ENCODE peak calls at places on chromosomes 13 and 19, in four cellular contexts. One of them, this sample, is unnamed.

GRCh38 chr13:73849292-73849691 is 284.9 kb downstream of the KLF12 start:
- DNase-seq in H1: peak; percentile 21
- DNase-seq in A549: peak; percentile 1
- DNase-seq in K562: no peak
- DNase-seq in this sample: peak; percentile 17

GRCh38 chr13:48853381-48854102 is 122.2 kb upstream of the FNDC3A start:
- DNase-seq in H1: no peak
- DNase-seq in K562: no peak
- DNase-seq in A549: no peak
- DNase-seq in this sample: no peak

GRCh38 chr13:98576215-98576945 is 527 bp downstream of the STK24 start:
- DNase-seq in H1: no peak
- DNase-seq in K562: peak; percentile 33
- DNase-seq in A549: no peak
- DNase-seq in this sample: no peak

GRCh38 chr19:43148233-43148632 is 38.1 kb downstream of the PSG5 start:
- DNase-seq in K562: no peak
- DNase-seq in A549: no peak
- DNase-seq in H1: no peak
- DNase-seq in this sample: no peak

GRCh38 chr13:83890358-83890757 is 8.1 kb upstream of the SLITRK1 start:
- DNase-seq in H1: no peak
- DNase-seq in A549: no peak
- DNase-seq in K562: no peak
- DNase-seq in this sample: no peak

GRCh38 chr19:13981988-13982501 is 24.1 kb downstream of the RFX1 start:
- DNase-seq in A549: no peak
- DNase-seq in K562: no peak
- DNase-seq in H1: no peak
- DNase-seq in this sample: no peak

GRCh38 chr19:9848060-9848459 is 12.9 kb downstream of the PIN1 start:
- DNase-seq in A549: no peak
- DNase-seq in H1: no peak
- DNase-seq in K562: no peak
- DNase-seq in this sample: no peak

GRCh38 chr19:41706741-41707501 is 1.5 kb upstream of the CEACAM5 start:
- DNase-seq in A549: peak; percentile 99
- DNase-seq in K562: peak; percentile 93
- DNase-seq in H1: peak; percentile 65
- DNase-seq in this sample: peak; percentile 64

GRCh38 chr13:45696610-45697226 is 5.4 kb upstream of the CBY2 start:
- DNase-seq in A549: no peak
- DNase-seq in K562: no peak
- DNase-seq in H1: no peak
- DNase-seq in this sample: no peak

GRCh38 chr19:41175825-41176734 is 16.9 kb upstream of the CYP2S1 start:
- DNase-seq in A549: peak; percentile 100
- DNase-seq in K562: no peak
- DNase-seq in H1: peak; percentile 75
- DNase-seq in this sample: peak; percentile 96

GRCh38 chr13:111131048-111131447 is 15.9 kb downstream of the ARHGEF7 start:
- DNase-seq in H1: no peak
- DNase-seq in K562: no peak
- DNase-seq in A549: no peak
- DNase-seq in this sample: no peak

GRCh38 chr13:24083722-24084421 is 76.6 kb upstream of the SPATA13 start:
- DNase-seq in A549: no peak
- DNase-seq in K562: no peak
- DNase-seq in H1: no peak
- DNase-seq in this sample: no peak

GRCh38 chr19:58279042-58279924 is 528 bp downstream of the ZNF8 start:
- DNase-seq in K562: peak; percentile 80
- DNase-seq in A549: peak; percentile 76
- DNase-seq in H1: peak; percentile 25
- DNase-seq in this sample: peak; percentile 62

GRCh38 chr13:49419292-49419691 is 24.6 kb downstream of the CAB39L start:
- DNase-seq in H1: no peak
- DNase-seq in A549: no peak
- DNase-seq in K562: no peak
- DNase-seq in this sample: peak; percentile 13

GRCh38 chr13:27622881-27623280 is 1.2 kb downstream of the POLR1D start:
- DNase-seq in A549: no peak
- DNase-seq in K562: no peak
- DNase-seq in H1: no peak
- DNase-seq in this sample: no peak

GRCh38 chr19:1262687-1263123 is 6.4 kb upstream of the CIRBP start:
- DNase-seq in K562: no peak
- DNase-seq in H1: no peak
- DNase-seq in A549: no peak
- DNase-seq in this sample: no peak

GRCh38 chr13:67238277-67238859 is 8.2 kb upstream of the PCDH9 start:
- DNase-seq in A549: no peak
- DNase-seq in K562: peak; percentile 11
- DNase-seq in H1: no peak
- DNase-seq in this sample: peak; percentile 16

GRCh38 chr13:94315188-94315587 is 164.3 kb downstream of the DCT start:
- DNase-seq in K562: no peak
- DNase-seq in H1: no peak
- DNase-seq in A549: no peak
- DNase-seq in this sample: no peak

GRCh38 chr13:74187564-74187963 is 53.4 kb upstream of the KLF12 start:
- DNase-seq in K562: no peak
- DNase-seq in A549: peak; percentile 25
- DNase-seq in H1: no peak
- DNase-seq in this sample: peak; percentile 57

GRCh38 chr13:34076943-34077703 is 259.2 kb downstream of the RFC3 start:
- DNase-seq in H1: no peak
- DNase-seq in K562: no peak
- DNase-seq in A549: peak; percentile 3
- DNase-seq in this sample: peak; percentile 16

GRCh38 chr13:83325454-83325853 is 556.8 kb downstream of the SLITRK1 start:
- DNase-seq in K562: no peak
- DNase-seq in H1: no peak
- DNase-seq in A549: no peak
- DNase-seq in this sample: no peak

GRCh38 chr13:67049744-67050143 is 180.4 kb downstream of the PCDH9 start:
- DNase-seq in A549: no peak
- DNase-seq in K562: no peak
- DNase-seq in H1: no peak
- DNase-seq in this sample: no peak

GRCh38 chr19:10516671-10517286 is 468 bp downstream of the S1PR5 start:
- DNase-seq in A549: no peak
- DNase-seq in H1: no peak
- DNase-seq in K562: no peak
- DNase-seq in this sample: no peak

GRCh38 chr13:95784891-95785290 is 108.0 kb downstream of the DNAJC3 start:
- DNase-seq in H1: no peak
- DNase-seq in K562: no peak
- DNase-seq in A549: no peak
- DNase-seq in this sample: no peak

GRCh38 chr19:8209965-8210659 is 942 bp downstream of the CERS4 start:
- DNase-seq in A549: no peak
- DNase-seq in K562: no peak
- DNase-seq in H1: no peak
- DNase-seq in this sample: no peak

GRCh38 chr13:48679941-48680630 is 26.4 kb downstream of the CYSLTR2 start:
- DNase-seq in H1: no peak
- DNase-seq in K562: no peak
- DNase-seq in A549: no peak
- DNase-seq in this sample: no peak

GRCh38 chr13:93744886-93745285 is 518.3 kb downstream of the GPC6 start:
- DNase-seq in A549: no peak
- DNase-seq in H1: no peak
- DNase-seq in K562: no peak
- DNase-seq in this sample: no peak

GRCh38 chr13:26460652-26461051 is 96.8 kb upstream of the WASF3 start:
- DNase-seq in A549: no peak
- DNase-seq in K562: no peak
- DNase-seq in H1: no peak
- DNase-seq in this sample: no peak

GRCh38 chr13:84500016-84500415 is 617.7 kb upstream of the SLITRK1 start:
- DNase-seq in A549: no peak
- DNase-seq in H1: no peak
- DNase-seq in K562: no peak
- DNase-seq in this sample: no peak

GRCh38 chr13:97491452-97491851 is 57.5 kb downstream of the RAP2A start:
- DNase-seq in A549: no peak
- DNase-seq in K562: no peak
- DNase-seq in H1: no peak
- DNase-seq in this sample: peak; percentile 80

GRCh38 chr13:26971990-26972888 is 199.4 kb downstream of the USP12 start:
- DNase-seq in K562: peak; percentile 24
- DNase-seq in H1: peak; percentile 15
- DNase-seq in A549: no peak
- DNase-seq in this sample: peak; percentile 74

GRCh38 chr13:35923347-35923746 is 207.8 kb downstream of the DCLK1 start:
- DNase-seq in K562: no peak
- DNase-seq in A549: peak; percentile 47
- DNase-seq in H1: no peak
- DNase-seq in this sample: no peak

GRCh38 chr19:16367269-16367683 is 42.6 kb downstream of the KLF2 start:
- DNase-seq in A549: no peak
- DNase-seq in H1: no peak
- DNase-seq in K562: no peak
- DNase-seq in this sample: no peak

GRCh38 chr19:37977992-37978391 is 71.0 kb downstream of the SIPA1L3 start:
- DNase-seq in H1: no peak
- DNase-seq in K562: no peak
- DNase-seq in A549: no peak
- DNase-seq in this sample: no peak

GRCh38 chr19:54424201-54424600 is 8.9 kb downstream of the TTYH1 start:
- DNase-seq in A549: no peak
- DNase-seq in K562: peak; percentile 4
- DNase-seq in H1: no peak
- DNase-seq in this sample: no peak
- TF ChIP-seq KDM1A in A549: no peak
- TF ChIP-seq KDM1A in K562: no peak
- TF ChIP-seq KDM1A in H1: no peak
- TF ChIP-seq KDM1A in this sample: no peak

DNA sequence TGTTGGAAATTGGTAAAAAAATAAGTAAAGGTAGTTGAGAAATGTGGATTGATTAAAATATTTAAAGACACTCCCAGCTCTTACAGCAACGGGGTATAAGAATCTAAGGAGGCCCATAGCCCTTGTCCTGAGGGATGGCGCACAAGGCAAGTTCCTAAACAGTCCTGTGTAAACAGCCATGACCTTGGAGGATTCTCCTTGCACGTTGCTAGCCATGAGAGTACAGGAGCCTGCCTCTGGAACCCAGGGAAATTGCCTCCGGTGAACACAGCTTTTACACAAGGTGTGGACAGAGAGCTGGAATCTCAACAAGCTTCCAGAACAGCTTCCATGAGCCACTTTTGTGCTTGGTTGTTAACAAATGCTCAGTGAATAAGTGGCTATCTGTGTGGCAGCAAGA is 378.2 kb downstream of the FOXO1 start:
- DNase-seq in H1: no peak
- DNase-seq in K562: no peak
- DNase-seq in A549: no peak
- DNase-seq in this sample: no peak
- TF ChIP-seq JUN in H1: no peak
- TF ChIP-seq JUN in K562: no peak
- TF ChIP-seq JUN in A549: no peak
- TF ChIP-seq JUN in this sample: no peak

GRCh38 chr19:49261602-49262001 is 63.4 kb downstream of the SLC6A16 start:
- DNase-seq in K562: no peak
- DNase-seq in A549: no peak
- DNase-seq in H1: no peak
- DNase-seq in this sample: no peak
- TF ChIP-seq KDM1A in K562: no peak
- TF ChIP-seq KDM1A in A549: no peak
- TF ChIP-seq KDM1A in H1: no peak
- TF ChIP-seq KDM1A in this sample: no peak

DNA sequence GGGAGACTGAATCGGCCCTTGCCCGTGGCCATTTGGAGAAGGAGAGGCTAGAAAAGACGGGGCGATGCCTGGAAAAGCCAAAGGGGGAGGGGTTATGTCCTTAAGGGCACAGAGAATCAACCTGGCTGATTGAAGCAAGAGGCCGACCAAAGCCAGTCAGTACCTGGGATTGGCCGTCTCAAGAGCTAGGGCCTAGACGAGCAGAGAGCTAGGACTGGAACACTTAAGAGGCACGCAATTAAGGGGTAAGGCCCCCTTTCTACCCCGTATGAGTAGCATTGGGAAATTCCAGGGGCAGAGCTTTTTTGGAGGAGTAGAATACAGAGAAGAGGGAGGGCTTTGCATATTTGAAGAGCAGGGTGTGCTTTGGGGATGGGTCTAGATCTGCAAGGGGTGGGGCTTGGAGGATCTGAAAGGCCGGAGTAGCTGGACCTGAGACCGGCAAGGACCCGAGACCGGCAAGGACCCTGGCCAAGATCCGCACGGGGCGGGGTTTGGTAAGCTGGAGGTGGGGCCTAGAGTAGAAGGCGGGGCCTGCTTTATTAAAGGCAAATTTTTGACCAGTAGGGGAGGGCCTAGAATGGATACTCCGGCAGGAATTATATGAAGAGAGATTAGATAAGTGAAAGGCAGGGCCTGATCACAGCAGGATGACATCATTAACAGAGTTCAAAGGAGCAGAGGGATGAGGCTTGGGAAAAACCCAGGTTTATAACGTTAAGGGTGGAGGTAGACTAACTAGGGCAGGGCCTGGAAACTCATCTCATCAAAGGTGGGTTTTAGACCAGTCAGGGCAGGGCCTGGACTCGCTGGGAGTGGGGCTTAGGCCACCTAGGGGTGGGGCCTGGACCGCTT is 10.7 kb upstream of the CACNG6 start:
- DNase-seq in H1: no peak
- DNase-seq in A549: peak; percentile 96
- DNase-seq in K562: peak; percentile 37
- DNase-seq in this sample: peak; percentile 6
- TF ChIP-seq JUN in H1: no peak
- TF ChIP-seq JUN in A549: peak; percentile 8
- TF ChIP-seq JUN in K562: no peak
- TF ChIP-seq JUN in this sample: no peak

GRCh38 chr19:51418707-51419106 is 1.3 kb upstream of the SIGLEC10 start:
- DNase-seq in H1: no peak
- DNase-seq in A549: no peak
- DNase-seq in K562: no peak
- DNase-seq in this sample: no peak

GRCh38 chr19:51421229-51422052 is 4.0 kb upstream of the SIGLEC10 start:
- DNase-seq in H1: no peak
- DNase-seq in K562: peak; percentile 16
- DNase-seq in A549: no peak
- DNase-seq in this sample: no peak

GRCh38 chr19:51417807-51418152 is 338 bp upstream of the SIGLEC10 start:
- DNase-seq in K562: no peak
- DNase-seq in A549: no peak
- DNase-seq in H1: no peak
- DNase-seq in this sample: no peak

GRCh38 chr19:51417107-51417806 is at the start of gene SIGLEC10:
- DNase-seq in K562: no peak
- DNase-seq in H1: no peak
- DNase-seq in A549: no peak
- DNase-seq in this sample: no peak

GRCh38 chr19:51422053-51422448 is 4.6 kb upstream of the SIGLEC10 start:
- DNase-seq in A549: peak; percentile 80
- DNase-seq in H1: peak; percentile 69
- DNase-seq in K562: peak; percentile 95
- DNase-seq in this sample: peak; percentile 67
- TF ChIP-seq KDM1A in A549: no peak
- TF ChIP-seq KDM1A in H1: no peak
- TF ChIP-seq KDM1A in K562: no peak
- TF ChIP-seq KDM1A in this sample: no peak